ENCODE peak calls at places on chromosomes 6 and 20, in five cellular contexts. A is NCI-H2081, E is kidney tubule cell, O is head of caudate nucleus, F is neural crest cell. Q is an unnamed sample.

GRCh38 chr20:62202083-62202395 is 18.0 kb downstream of the HRH3 start:
- DNase-seq in A (peak), F (no peak), O (no peak), E (no peak), Q (no peak)

GRCh38 chr6:106100755-106101154 is 14.6 kb downstream of the PRDM1 start:
- DNase-seq in A (no peak), F (no peak), E (no peak), O (no peak), Q (no peak)

GRCh38 chr6:54992789-54993188 is 146.2 kb downstream of the FAM83B start:
- DNase-seq in E (peak), O (no peak), A (no peak), F (no peak), Q (no peak)

GRCh38 chr6:35267446-35267845 is 7.9 kb downstream of the ZNF76 start:
- DNase-seq in O (no peak), A (no peak), F (no peak), E (no peak), Q (no peak)

GRCh38 chr6:139152088-139152891 is 17.4 kb downstream of the HECA start:
- DNase-seq in O (no peak), F (no peak), E (no peak), A (peak), Q (no peak)

GRCh38 chr6:3726421-3726820 is 25.1 kb downstream of the PXDC1 start:
- DNase-seq in A (no peak), O (no peak), F (no peak), E (no peak), Q (no peak)

GRCh38 chr6:24228681-24229255 is 102.8 kb downstream of the NRSN1 start:
- DNase-seq in O (no peak), E (peak), A (no peak), F (no peak), Q (peak)

GRCh38 chr6:73585566-73586415 is 65.0 kb upstream of the EEF1A1 start:
- DNase-seq in O (no peak), F (no peak), A (no peak), E (peak), Q (peak)

GRCh38 chr6:5025911-5026819 is 22.3 kb upstream of the RPP40 start:
- DNase-seq in E (peak), A (no peak), F (peak), O (no peak), Q (peak)

GRCh38 chr6:157358287-157358686 is 22.7 kb upstream of the ZDHHC14 start:
- DNase-seq in E (no peak), F (no peak), A (no peak), O (peak), Q (no peak)

GRCh38 chr6:21080221-21080620 is 513.3 kb upstream of the SOX4 start:
- DNase-seq in E (no peak), A (no peak), O (no peak), F (no peak), Q (no peak)

GRCh38 chr6:104718672-104719071 is 141.0 kb downstream of the HACE1 start:
- DNase-seq in E (no peak), A (no peak), O (no peak), F (no peak), Q (peak)

GRCh38 chr6:15283986-15284361 is 38.1 kb downstream of the JARID2 start:
- DNase-seq in A (no peak), E (no peak), F (no peak), O (no peak), Q (no peak)

GRCh38 chr20:14632906-14633305 is 295.5 kb upstream of the FLRT3 start:
- DNase-seq in F (no peak), O (no peak), E (no peak), A (no peak), Q (peak)

GRCh38 chr20:7723284-7723683 is 217.0 kb downstream of the HAO1 start:
- DNase-seq in F (no peak), A (no peak), E (peak), O (no peak), Q (peak)

GRCh38 chr6:116476021-116476678 is 15.0 kb downstream of the CALHM6 start:
- DNase-seq in E (peak), O (no peak), F (no peak), A (no peak), Q (peak)

GRCh38 chr6:111992851-111993250 is 61.1 kb upstream of the CCN6 start:
- DNase-seq in A (peak), F (no peak), O (no peak), E (peak), Q (peak)

GRCh38 chr6:41546866-41547798 is 951 bp downstream of the FOXP4 start:
- DNase-seq in E (peak), A (peak), F (no peak), O (peak), Q (peak)

GRCh38 chr6:142356271-142356938 is 54.6 kb downstream of the ADGRG6 start:
- DNase-seq in E (peak), A (no peak), O (no peak), F (no peak), Q (no peak)